ENCODE peak calls at places on chromosomes 7 and 10, in five cellular contexts. U is GM23248, A is tibial nerve, G is OCI-LY7, V is IMR-90. B is an unnamed sample.

GRCh38 chr7:47049234-47049774 is 532.6 kb downstream of the TNS3 start:
- DNase-seq in U (no peak), A (no peak), G (no peak), V (no peak), B (no peak)

GRCh38 chr10:52213511-52213831 is 100.6 kb upstream of the DKK1 start:
- DNase-seq in U (peak; percentile 73), A (no peak), G (no peak), V (peak; percentile 75), B (peak; percentile 62)

GRCh38 chr7:15085361-15085760 is 182.8 kb upstream of the DGKB start:
- DNase-seq in U (no peak), A (no peak), G (no peak), V (no peak), B (no peak)

GRCh38 chr10:100131571-100131970 is 49.9 kb upstream of the CPN1 start:
- DNase-seq in U (no peak), A (no peak), G (no peak), V (no peak), B (no peak)

GRCh38 chr10:118783776-118784542 is 29.2 kb upstream of the CACUL1 start:
- DNase-seq in U (no peak), A (no peak), G (no peak), V (no peak), B (no peak)

GRCh38 chr10:110446954-110447608 is 50.6 kb upstream of the DUSP5 start:
- DNase-seq in U (peak; percentile 92), A (no peak), G (no peak), V (peak; percentile 95), B (peak; percentile 93)

GRCh38 chr10:44281089-44281613 is 103.7 kb downstream of the CXCL12 start:
- DNase-seq in U (peak; percentile 72), A (peak; percentile 45), G (no peak), V (no peak), B (no peak)

GRCh38 chr10:93061594-93062498 is 1.2 kb downstream of the CYP26C1 start:
- DNase-seq in U (peak; percentile 36), A (no peak), G (no peak), V (peak; percentile 33), B (peak; percentile 33)

GRCh38 chr7:149199234-149199990 is 4.1 kb downstream of the ZNF282 start:
- DNase-seq in U (peak; percentile 20), A (no peak), G (no peak), V (peak; percentile 37), B (peak; percentile 43)

GRCh38 chr7:41051525-41051924 is 651.4 kb downstream of the INHBA start:
- DNase-seq in U (no peak), A (no peak), G (no peak), V (no peak), B (no peak)

GRCh38 chr7:140940866-140941265 is 16.1 kb upstream of the BRAF start:
- DNase-seq in U (peak; percentile 4), A (no peak), G (no peak), V (no peak), B (no peak)

GRCh38 chr7:156220078-156220605 is 407.9 kb upstream of the SHH start:
- DNase-seq in U (no peak), A (no peak), G (no peak), V (no peak), B (no peak)

GRCh38 chr10:11017575-11018425 is at the start of gene CELF2:
- DNase-seq in U (peak; percentile 60), A (peak; percentile 37), G (no peak), V (no peak), B (no peak)
- H3K4me3 ChIP-seq in U (peak within 1 kb of the TSS; percentile 77), A (peak within 1 kb of the TSS; percentile 77), G (no peak within 1 kb of the TSS), V (peak within 1 kb of the TSS; percentile 87), B (peak within 1 kb of the TSS; percentile 54)

GRCh38 chr10:17084989-17085725 is 44.5 kb downstream of the CUBN start:
- DNase-seq in U (peak; percentile 63), A (no peak), G (no peak), V (peak; percentile 20), B (no peak)
- H3K4me3 ChIP-seq in U (peak overlapping the region; percentile 4), A (no peak overlapping the region), G (no peak overlapping the region), V (no peak overlapping the region), B (no peak overlapping the region)

DNA sequence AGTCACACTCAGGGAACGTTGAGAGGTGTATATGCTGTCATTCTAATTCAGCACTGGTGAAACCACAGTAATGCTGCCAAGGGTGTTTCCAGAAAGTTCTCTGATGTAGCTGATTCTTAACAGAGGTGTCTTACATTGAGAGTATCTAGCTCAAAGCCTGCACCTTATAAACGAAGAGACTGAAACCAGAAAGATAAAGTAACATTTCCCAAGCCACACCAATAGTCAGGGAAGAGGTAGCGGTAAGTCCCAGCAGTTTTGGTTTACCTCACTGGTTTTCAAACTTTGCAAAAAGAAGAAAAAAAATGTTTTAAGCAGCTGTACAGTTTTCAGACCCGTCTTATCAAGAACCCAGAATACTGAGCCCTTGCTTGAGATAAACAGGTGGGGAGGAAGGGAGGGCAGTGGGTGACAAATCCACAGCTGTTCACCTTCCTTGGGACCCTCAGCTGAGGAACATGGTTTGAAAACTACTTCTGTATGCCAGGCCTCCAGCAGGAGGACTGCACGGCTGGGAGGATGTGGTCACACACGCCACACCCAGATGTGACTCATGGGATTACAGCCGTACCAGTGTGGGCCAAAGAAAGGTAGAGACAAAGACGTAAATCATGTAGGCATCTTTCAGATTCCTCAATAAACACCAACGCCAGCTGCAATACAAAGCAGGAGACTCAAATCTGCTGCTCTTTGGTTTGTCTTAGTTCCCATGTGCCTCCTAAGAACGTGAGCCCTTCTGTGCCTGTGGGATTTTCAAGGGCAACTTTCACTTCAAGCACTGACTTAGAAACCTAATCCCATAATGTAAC is 64.0 kb upstream of the GSDME start:
- DNase-seq in U (peak; percentile 96), A (no peak), G (peak; percentile 96), V (peak; percentile 96), B (peak; percentile 90)
- H3K4me3 ChIP-seq in U (peak overlapping the region; percentile 55), A (no peak overlapping the region), G (peak overlapping the region; percentile 48), V (no peak overlapping the region), B (no peak overlapping the region)

DNA sequence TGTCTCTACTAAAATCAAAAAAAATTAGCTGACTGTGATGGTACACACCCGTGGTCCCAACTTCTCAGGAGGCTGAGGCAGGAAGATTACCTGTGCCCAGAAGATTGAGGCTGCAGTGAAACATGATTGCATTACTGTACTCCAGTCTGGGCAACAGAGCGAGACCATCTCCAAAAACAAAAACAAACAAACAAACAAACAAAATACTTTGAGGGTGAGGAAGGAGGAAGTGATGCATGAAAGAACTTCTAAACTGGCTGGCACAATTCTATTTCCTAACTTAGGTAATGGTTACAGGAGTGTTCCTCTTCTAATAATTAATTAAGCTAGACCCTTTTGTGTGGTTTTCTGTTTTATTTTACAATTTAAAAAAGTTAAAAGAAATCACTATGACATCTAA is 15.5 kb downstream of the WAPL start:
- DNase-seq in U (no peak), A (no peak), G (no peak), V (no peak), B (no peak)
- H3K4me3 ChIP-seq in U (no peak overlapping the region), A (no peak overlapping the region), G (peak overlapping the region; percentile 55), V (no peak overlapping the region), B (no peak overlapping the region)

GRCh38 chr10:49398986-49399385 is 3.1 kb upstream of the DRGX start:
- DNase-seq in U (no peak), A (no peak), G (no peak), V (no peak), B (no peak)
- H3K4me3 ChIP-seq in U (no peak overlapping the region), A (no peak overlapping the region), G (no peak overlapping the region), V (no peak overlapping the region), B (no peak overlapping the region)

GRCh38 chr7:66202380-66202779 is 2.8 kb upstream of the TPST1 start:
- DNase-seq in U (no peak), A (no peak), G (no peak), V (no peak), B (no peak)

GRCh38 chr7:66204822-66205735 is at the start of gene TPST1:
- DNase-seq in U (peak; percentile 91), A (peak; percentile 75), G (peak; percentile 94), V (peak; percentile 84), B (peak; percentile 89)

GRCh38 chr7:66206116-66206908 is 1.2 kb downstream of the TPST1 start:
- DNase-seq in U (peak; percentile 57), A (no peak), G (no peak), V (no peak), B (no peak)

GRCh38 chr7:66205736-66206080 is 574 bp downstream of the TPST1 start:
- DNase-seq in U (peak; percentile 55), A (no peak), G (no peak), V (no peak), B (no peak)

GRCh38 chr7:66206909-66207240 is 1.7 kb downstream of the TPST1 start:
- DNase-seq in U (no peak), A (no peak), G (no peak), V (no peak), B (no peak)
- H3K4me3 ChIP-seq in U (peak overlapping the region; percentile 92), A (peak overlapping the region; percentile 100), G (no peak overlapping the region), V (peak overlapping the region; percentile 77), B (peak overlapping the region; percentile 75)

DNA sequence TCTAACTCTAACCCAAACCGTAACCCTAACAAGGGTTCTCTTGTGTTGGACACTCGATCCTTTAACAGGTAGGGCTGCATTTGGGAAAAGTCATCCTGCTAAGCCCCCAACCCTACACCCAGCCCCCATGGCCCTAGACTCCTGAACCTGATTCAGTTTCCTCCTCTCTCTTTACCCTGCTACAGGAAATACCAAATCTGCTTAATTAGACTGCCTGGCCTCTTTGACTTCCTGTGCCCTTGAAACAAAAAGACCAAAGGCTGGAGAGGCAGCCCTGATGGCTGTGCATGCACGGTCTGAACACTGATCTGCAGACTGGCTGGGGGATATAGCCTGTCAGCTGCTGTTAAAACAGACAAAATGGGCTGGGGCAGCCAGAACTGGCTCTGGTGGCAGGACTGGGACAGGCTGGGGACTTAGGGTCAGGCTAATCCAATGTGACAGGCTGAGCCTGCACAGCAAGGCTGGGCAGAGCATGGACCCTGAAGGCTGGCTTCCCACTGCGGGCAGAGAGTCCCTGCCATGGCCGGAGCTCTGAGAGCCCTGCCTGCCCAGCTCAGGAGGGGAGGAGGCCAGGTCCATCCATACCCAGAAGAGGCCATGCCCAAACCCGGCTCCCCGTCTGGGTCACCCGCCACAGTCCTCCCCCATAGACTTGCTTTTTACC is 51.0 kb upstream of the MSMB start:
- DNase-seq in U (peak; percentile 5), A (no peak), G (peak; percentile 86), V (no peak), B (no peak)
- H3K4me3 ChIP-seq in U (no peak overlapping the region), A (no peak overlapping the region), G (peak overlapping the region; percentile 43), V (no peak overlapping the region), B (no peak overlapping the region)